ENCODE peak calls at places on chromosome 6, in nine cellular contexts. T is mesenchymal stem cell; I is effector memory CD4-positive, alpha-beta T cell; W is CD4-positive, CD25-positive, alpha-beta regulatory T cell; X is sigmoid colon; M is brain microvascular endothelial cell; Z is esophagus squamous epithelium; U is naive thymus-derived CD4-positive, alpha-beta T cell; H is uterus. F is an unnamed sample. For H3K36me3 and H3K27me3, the result is how much of the 10 kb centered on the place peaks cover.

GRCh38 chr6:33908025-33908424 is 104.2 kb upstream of the MLN start:
- DNase-seq in T (no peak), I (no peak), W (no peak), X (no peak), M (no peak), Z (no peak), U (no peak), H (no peak), F (no peak)

GRCh38 chr6:13455604-13456003 is 31.8 kb downstream of the GFOD1 start:
- DNase-seq in T (no peak), I (no peak), W (no peak), X (no peak), M (no peak), Z (no peak), U (no peak), H (no peak), F (no peak)

GRCh38 chr6:36963451-36964290 is 9.1 kb downstream of the PI16 start:
- DNase-seq in T (no peak), I (no peak), W (peak), X (no peak), M (no peak), Z (no peak), U (no peak), H (no peak), F (no peak)

GRCh38 chr6:77470983-77471382 is 7.7 kb upstream of the HTR1B start:
- DNase-seq in T (no peak), I (no peak), W (no peak), X (no peak), M (peak), Z (no peak), U (no peak), H (no peak), F (no peak)

GRCh38 chr6:116221067-116221466 is 32.8 kb downstream of the TSPYL4 start:
- DNase-seq in T (peak), I (no peak), W (no peak), X (no peak), M (no peak), Z (no peak), U (no peak), H (no peak), F (no peak)

GRCh38 chr6:158152659-158153058 is 15.4 kb downstream of the SERAC1 start:
- DNase-seq in T (no peak), I (no peak), W (no peak), X (no peak), M (no peak), Z (no peak), U (no peak), H (no peak), F (no peak)

GRCh38 chr6:30881987-30882763 is 2.1 kb upstream of the DDR1 start:
- DNase-seq in T (peak), I (no peak), W (no peak), X (no peak), M (peak), Z (no peak), U (no peak), H (peak), F (no peak)

GRCh38 chr6:32785781-32786533 is 22.6 kb upstream of the HLA-DQB2 start:
- DNase-seq in T (peak), I (no peak), W (peak), X (peak), M (peak), Z (no peak), U (no peak), H (no peak), F (peak)

GRCh38 chr6:141726158-141726557 is 406.6 kb upstream of the GJE1 start:
- DNase-seq in T (peak), I (no peak), W (no peak), X (no peak), M (peak), Z (no peak), U (no peak), H (no peak), F (no peak)

GRCh38 chr6:53725791-53726575 is 60.4 kb upstream of the KLHL31 start:
- DNase-seq in T (peak), I (peak), W (peak), X (peak), M (peak), Z (no peak), U (peak), H (peak), F (peak)

GRCh38 chr6:5764401-5764955 is 242.2 kb downstream of the NRN1 start:
- DNase-seq in T (no peak), I (no peak), W (no peak), X (no peak), M (peak), Z (no peak), U (no peak), H (no peak), F (peak)

GRCh38 chr6:15096894-15097837 is 148.7 kb upstream of the JARID2 start:
- DNase-seq in T (no peak), I (no peak), W (no peak), X (no peak), M (peak), Z (no peak), U (no peak), H (no peak), F (no peak)

GRCh38 chr6:79269877-79270276 is 35.4 kb upstream of the HMGN3 start:
- DNase-seq in T (peak), I (no peak), W (no peak), X (no peak), M (peak), Z (no peak), U (no peak), H (no peak), F (no peak)

GRCh38 chr6:14881399-14881798 is 364.5 kb upstream of the JARID2 start:
- DNase-seq in T (peak), I (no peak), W (no peak), X (no peak), M (peak), Z (no peak), U (no peak), H (no peak), F (no peak)

GRCh38 chr6:105015482-105015881 is 58.6 kb downstream of the LIN28B start:
- DNase-seq in T (peak), I (no peak), W (no peak), X (no peak), M (no peak), Z (no peak), U (no peak), H (no peak), F (no peak)

GRCh38 chr6:12813321-12813720 is 96.8 kb downstream of the PHACTR1 start:
- DNase-seq in T (no peak), I (no peak), W (no peak), X (no peak), M (no peak), Z (no peak), U (no peak), H (no peak), F (no peak)

GRCh38 chr6:73688351-73688750 is 7.7 kb upstream of the CD109 start:
- DNase-seq in T (no peak), I (no peak), W (no peak), X (no peak), M (no peak), Z (no peak), U (no peak), H (no peak), F (no peak)

DNA sequence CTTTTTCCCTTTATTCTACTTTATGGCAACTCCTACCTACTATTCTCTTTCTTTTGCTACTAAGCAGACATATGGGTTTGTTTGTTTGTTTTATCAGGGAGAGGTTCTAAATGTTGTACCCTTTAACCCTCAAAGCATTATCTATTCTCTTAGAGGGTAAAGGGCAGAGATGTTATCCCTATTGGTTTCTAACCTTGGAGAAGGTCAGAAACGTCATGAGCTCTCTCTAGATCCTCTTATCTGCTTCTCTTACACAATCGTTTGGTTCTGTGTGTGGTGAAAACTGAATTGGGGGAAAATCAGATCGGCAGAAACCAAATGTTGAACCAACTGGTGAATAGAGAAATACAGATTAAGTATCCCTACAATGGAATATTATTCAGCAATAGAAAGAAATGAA is 6.4 kb upstream of the MPC1 start:
- DNase-seq in T (no peak), I (no peak), W (no peak), X (no peak), M (no peak), Z (no peak), U (no peak), H (no peak), F (no peak)
- H3K27ac ChIP-seq in T (no peak), I (no peak), W (no peak), X (no peak), M (no peak), Z (no peak), U (no peak), H (no peak), F (no peak)

DNA sequence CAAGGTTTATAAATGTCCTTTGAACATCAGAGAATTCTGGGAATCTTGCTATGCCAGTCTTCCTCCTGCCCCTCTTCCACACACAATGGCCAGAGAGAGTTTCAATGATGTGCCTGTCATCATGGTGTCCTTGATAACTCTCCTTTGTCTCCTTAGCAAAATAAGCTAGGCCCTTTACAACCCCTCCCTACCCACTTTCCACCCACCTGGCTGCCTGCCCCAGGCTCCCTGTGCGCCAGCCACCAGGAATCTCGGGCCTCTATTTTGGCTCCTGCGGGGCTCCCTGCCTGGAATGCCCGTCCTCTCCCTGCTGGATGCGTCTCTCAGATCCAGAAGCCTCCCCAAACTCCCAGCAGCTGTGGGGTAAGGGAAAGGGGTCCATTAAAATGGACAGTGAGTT is 60.9 kb downstream of the NCR2 start:
- DNase-seq in T (no peak), I (no peak), W (no peak), X (no peak), M (no peak), Z (no peak), U (no peak), H (no peak), F (no peak)
- H3K36me3 ChIP-seq in T (under half), I (under half), W (under half), X (under half), M (under half), Z (under half), U (under half), H (under half), F (under half)

GRCh38 chr6:3911130-3911529 is 62.0 kb downstream of the FAM50B start:
- DNase-seq in T (peak), I (no peak), W (no peak), X (no peak), M (peak), Z (no peak), U (no peak), H (peak), F (no peak)
- H3K27me3 ChIP-seq in T (under half), I (under half), W (under half), X (under half), M (under half), Z (half or more), U (under half), H (under half), F (under half)

GRCh38 chr6:139153876-139154275 is 19.0 kb downstream of the HECA start:
- DNase-seq in T (peak), I (no peak), W (peak), X (no peak), M (peak), Z (no peak), U (no peak), H (no peak), F (no peak)
- H3K27ac ChIP-seq in T (no peak), I (no peak), W (no peak), X (no peak), M (no peak), Z (peak), U (no peak), H (no peak), F (no peak)

GRCh38 chr6:134171517-134171916 is 119.1 kb upstream of the SLC2A12 start:
- DNase-seq in T (no peak), I (no peak), W (no peak), X (no peak), M (no peak), Z (no peak), U (no peak), H (no peak), F (no peak)
- H3K36me3 ChIP-seq in T (half or more), I (under half), W (under half), X (under half), M (half or more), Z (under half), U (under half), H (under half), F (under half)

DNA sequence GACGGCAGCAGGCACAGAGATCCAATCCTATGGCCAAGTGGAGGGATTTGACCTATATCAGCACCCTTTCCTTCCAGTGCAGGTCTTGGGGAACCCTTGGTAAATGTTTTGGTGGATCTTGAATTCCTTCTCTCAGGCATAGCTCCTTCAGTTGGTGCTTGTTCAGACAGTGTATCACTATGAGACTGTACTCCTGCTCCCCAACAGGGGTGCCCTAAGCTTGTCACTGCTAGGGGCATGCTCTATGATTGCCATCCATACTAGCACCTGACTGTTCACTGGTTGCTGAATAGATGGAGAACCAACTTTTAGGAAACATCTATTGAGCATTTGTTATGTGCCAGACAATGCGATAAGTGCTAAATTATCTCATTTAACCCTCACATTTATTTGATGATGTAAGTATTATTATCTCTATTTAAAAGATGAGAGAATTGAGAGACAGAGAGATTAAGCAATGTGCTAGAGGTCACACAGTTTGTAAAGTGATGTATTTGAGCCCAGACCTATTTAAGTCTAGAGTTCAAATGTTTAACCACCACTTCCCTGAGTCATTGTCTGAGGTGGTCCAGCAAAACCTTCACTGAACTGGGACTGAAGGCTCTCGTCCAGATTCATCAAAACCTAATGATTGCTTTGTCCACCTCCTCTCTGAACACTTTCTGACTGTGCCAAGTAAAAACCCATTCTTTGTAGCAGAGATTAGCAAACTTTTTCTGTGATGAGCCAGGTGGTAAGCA is 34.3 kb downstream of the ADGRF1 start:
- DNase-seq in T (no peak), I (no peak), W (no peak), X (no peak), M (no peak), Z (no peak), U (no peak), H (no peak), F (no peak)
- H3K27me3 ChIP-seq in T (under half), I (under half), W (under half), X (under half), M (under half), Z (under half), U (under half), H (under half), F (under half)

DNA sequence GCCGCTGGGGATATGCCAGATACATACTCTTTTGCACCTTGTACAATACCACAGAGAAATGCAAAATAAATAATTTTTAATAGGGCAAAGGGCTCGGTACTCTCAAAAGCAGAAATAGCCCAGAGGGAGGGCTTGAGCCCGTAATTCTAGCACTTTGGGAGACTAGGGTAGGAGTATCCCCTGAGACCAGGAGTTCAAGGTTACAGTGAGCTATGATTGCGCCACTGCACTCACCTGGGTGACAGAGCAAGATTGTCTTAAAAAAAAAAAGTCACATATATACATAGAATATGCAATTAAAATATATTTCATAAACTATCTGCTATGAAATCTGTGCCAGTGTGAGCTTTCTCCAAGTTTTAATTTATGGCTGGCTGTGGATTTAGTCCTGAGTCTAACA is 818 bp upstream of the TRMT11 start:
- DNase-seq in T (no peak), I (no peak), W (peak), X (no peak), M (no peak), Z (no peak), U (no peak), H (no peak), F (no peak)
- H3K27ac ChIP-seq in T (no peak), I (no peak), W (peak), X (peak), M (no peak), Z (peak), U (peak), H (peak), F (peak)

GRCh38 chr6:162260024-162260423 is 467.5 kb downstream of the PRKN start:
- DNase-seq in T (no peak), I (no peak), W (no peak), X (no peak), M (no peak), Z (no peak), U (no peak), H (no peak), F (no peak)

GRCh38 chr6:162261598-162261997 is 466.0 kb downstream of the PRKN start:
- DNase-seq in T (no peak), I (no peak), W (no peak), X (no peak), M (no peak), Z (no peak), U (no peak), H (no peak), F (no peak)

GRCh38 chr6:162258647-162259046 is 468.9 kb downstream of the PRKN start:
- DNase-seq in T (no peak), I (no peak), W (no peak), X (no peak), M (no peak), Z (no peak), U (no peak), H (no peak), F (no peak)

GRCh38 chr6:162262466-162263196 is 464.9 kb downstream of the PRKN start:
- DNase-seq in T (no peak), I (no peak), W (no peak), X (no peak), M (no peak), Z (no peak), U (no peak), H (no peak), F (no peak)

GRCh38 chr6:162264581-162264980 is 463.0 kb downstream of the PRKN start:
- DNase-seq in T (no peak), I (no peak), W (no peak), X (no peak), M (no peak), Z (no peak), U (no peak), H (no peak), F (no peak)
- H3K36me3 ChIP-seq in T (under half), I (under half), W (under half), X (under half), M (under half), Z (under half), U (under half), H (under half), F (under half)

GRCh38 chr6:108127056-108127455 is 38.8 kb upstream of the NR2E1 start:
- DNase-seq in T (no peak), I (no peak), W (no peak), X (no peak), M (no peak), Z (no peak), U (no peak), H (no peak), F (no peak)

GRCh38 chr6:108123516-108123929 is 42.3 kb upstream of the NR2E1 start:
- DNase-seq in T (no peak), I (no peak), W (no peak), X (no peak), M (no peak), Z (no peak), U (no peak), H (no peak), F (no peak)

GRCh38 chr6:108123946-108124345 is 41.9 kb upstream of the NR2E1 start:
- DNase-seq in T (no peak), I (no peak), W (no peak), X (no peak), M (no peak), Z (no peak), U (no peak), H (no peak), F (no peak)

GRCh38 chr6:108132863-108133262 is 33.0 kb upstream of the NR2E1 start:
- DNase-seq in T (no peak), I (no peak), W (no peak), X (no peak), M (no peak), Z (no peak), U (no peak), H (no peak), F (no peak)

DNA sequence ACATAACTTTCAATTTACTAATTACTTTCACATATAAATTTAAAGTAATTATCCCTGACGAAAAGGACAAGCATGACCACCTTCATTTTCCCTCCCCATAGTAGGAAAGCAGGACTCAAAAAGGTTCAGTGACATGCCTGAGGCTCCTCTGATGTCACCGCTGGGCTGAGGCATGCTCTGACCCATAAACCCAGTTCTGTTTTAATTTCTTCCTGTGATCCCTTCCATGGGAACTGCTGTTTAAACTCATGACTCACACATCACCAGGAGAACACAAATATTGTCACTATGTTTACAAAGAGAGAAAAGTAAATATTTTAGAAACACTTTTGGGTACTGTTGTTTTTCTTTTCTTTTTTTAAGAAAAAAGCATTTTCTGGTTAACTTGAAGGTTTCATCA is 38.0 kb upstream of the NR2E1 start:
- DNase-seq in T (peak), I (no peak), W (no peak), X (no peak), M (peak), Z (no peak), U (no peak), H (no peak), F (no peak)
- H3K27me3 ChIP-seq in T (half or more), I (under half), W (half or more), X (under half), M (under half), Z (half or more), U (under half), H (under half), F (under half)